ENCODE peak calls at places on chromosomes 1 and 21, in seven cellular contexts. Q is brain microvascular endothelial cell, P is esophagus muscularis mucosa, F is heart left ventricle, K is WERI-Rb-1, G is cardiac fibroblast, B is dorsolateral prefrontal cortex. U is an unnamed sample.

GRCh38 chr1:15180189-15180588 is 26.6 kb downstream of the TMEM51 start:
- DNase-seq in Q (no peak), P (no peak), F (no peak), K (no peak), G (no peak), B (peak), U (no peak)

GRCh38 chr1:212438831-212439237 is 6.1 kb downstream of the NENF start:
- DNase-seq in Q (no peak), P (no peak), F (no peak), K (no peak), G (no peak), B (no peak), U (no peak)

GRCh38 chr1:158200509-158200908 is 19.8 kb downstream of the CD1D start:
- DNase-seq in Q (no peak), P (no peak), F (no peak), K (no peak), G (no peak), B (no peak), U (no peak)

GRCh38 chr1:18940303-18941020 is 16.0 kb downstream of the IFFO2 start:
- DNase-seq in Q (no peak), P (no peak), F (no peak), K (no peak), G (peak), B (no peak), U (no peak)

GRCh38 chr1:21254335-21254951 is 35.8 kb downstream of the ECE1 start:
- DNase-seq in Q (no peak), P (no peak), F (peak), K (peak), G (peak), B (peak), U (no peak)

GRCh38 chr1:206685256-206685748 is 597 bp downstream of the MAPKAPK2 start:
- DNase-seq in Q (peak), P (no peak), F (peak), K (peak), G (peak), B (no peak), U (no peak)

GRCh38 chr1:29786791-29787732 is 550.7 kb downstream of the PTPRU start:
- DNase-seq in Q (no peak), P (peak), F (no peak), K (no peak), G (no peak), B (no peak), U (no peak)

GRCh38 chr1:210754931-210755670 is 378.8 kb downstream of the KCNH1 start:
- DNase-seq in Q (no peak), P (no peak), F (no peak), K (peak), G (no peak), B (peak), U (no peak)

GRCh38 chr1:119367332-119368124 is 1.1 kb upstream of the HAO2 start:
- DNase-seq in Q (no peak), P (no peak), F (no peak), K (no peak), G (peak), B (no peak), U (no peak)

GRCh38 chr1:56329970-56330369 is 249.4 kb downstream of the PLPP3 start:
- DNase-seq in Q (no peak), P (no peak), F (no peak), K (peak), G (no peak), B (no peak), U (no peak)

GRCh38 chr1:184315254-184315653 is 71.6 kb upstream of the C1orf21 start:
- DNase-seq in Q (no peak), P (no peak), F (no peak), K (no peak), G (peak), B (no peak), U (peak)

GRCh38 chr1:181015258-181015630 is 7.4 kb downstream of the STX6 start:
- DNase-seq in Q (no peak), P (no peak), F (no peak), K (no peak), G (no peak), B (no peak), U (no peak)

GRCh38 chr1:236753554-236753953 is 41.5 kb upstream of the MTR start:
- DNase-seq in Q (no peak), P (no peak), F (no peak), K (peak), G (peak), B (no peak), U (no peak)

GRCh38 chr1:220045356-220046051 is 801 bp downstream of the EPRS1 start:
- DNase-seq in Q (no peak), P (no peak), F (no peak), K (no peak), G (no peak), B (no peak), U (no peak)

GRCh38 chr21:16851054-16851453 is 661.8 kb upstream of the CXADR start:
- DNase-seq in Q (no peak), P (no peak), F (no peak), K (no peak), G (no peak), B (no peak), U (no peak)

GRCh38 chr1:154931940-154932487 is 4.5 kb downstream of the PMVK start:
- DNase-seq in Q (no peak), P (no peak), F (peak), K (no peak), G (no peak), B (no peak), U (no peak)

GRCh38 chr1:157725214-157725577 is 24.6 kb upstream of the FCRL3 start:
- DNase-seq in Q (no peak), P (no peak), F (no peak), K (no peak), G (no peak), B (no peak), U (no peak)

GRCh38 chr1:113072141-113072756 is 749 bp upstream of the LRIG2 start:
- DNase-seq in Q (no peak), P (no peak), F (no peak), K (no peak), G (no peak), B (no peak), U (no peak)

GRCh38 chr1:113074237-113074636 is 1.2 kb downstream of the LRIG2 start:
- DNase-seq in Q (no peak), P (no peak), F (no peak), K (no peak), G (no peak), B (no peak), U (no peak)

GRCh38 chr1:113073457-113073950 is 506 bp downstream of the LRIG2 start:
- DNase-seq in Q (peak), P (no peak), F (peak), K (peak), G (peak), B (no peak), U (no peak)

GRCh38 chr1:113072757-113073456 is at the start of gene LRIG2:
- DNase-seq in Q (peak), P (peak), F (peak), K (peak), G (peak), B (peak), U (peak)
- H3K4me3 ChIP-seq in Q (peak), P (peak), F (peak), K (peak), G (peak), B (peak), U (peak)

DNA sequence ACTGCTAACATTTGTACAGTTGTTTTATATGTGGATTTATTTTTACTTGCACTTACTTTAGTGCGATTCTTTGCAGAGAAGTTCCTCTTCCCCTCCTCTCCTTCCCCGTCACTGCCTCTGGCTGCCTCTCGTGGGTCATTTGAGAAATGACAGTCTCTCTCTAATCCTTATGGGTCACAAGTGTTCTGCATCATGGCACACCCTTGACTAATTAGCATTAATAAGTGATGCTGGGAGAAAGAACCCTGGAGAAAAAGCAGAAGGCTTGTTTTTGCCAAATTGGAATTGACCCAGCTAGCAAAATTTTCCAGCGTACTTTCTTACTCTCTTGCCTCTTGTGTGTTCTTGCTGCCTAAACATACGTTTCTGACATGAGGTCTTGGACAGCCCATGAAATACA is 301.2 kb downstream of the DUSP10 start:
- DNase-seq in Q (peak), P (no peak), F (peak), K (no peak), G (peak), B (no peak), U (no peak)
- TF ChIP-seq CTCF in Q (peak), P (no peak), F (no peak), K (peak), G (peak), B (no peak), U (no peak)

DNA sequence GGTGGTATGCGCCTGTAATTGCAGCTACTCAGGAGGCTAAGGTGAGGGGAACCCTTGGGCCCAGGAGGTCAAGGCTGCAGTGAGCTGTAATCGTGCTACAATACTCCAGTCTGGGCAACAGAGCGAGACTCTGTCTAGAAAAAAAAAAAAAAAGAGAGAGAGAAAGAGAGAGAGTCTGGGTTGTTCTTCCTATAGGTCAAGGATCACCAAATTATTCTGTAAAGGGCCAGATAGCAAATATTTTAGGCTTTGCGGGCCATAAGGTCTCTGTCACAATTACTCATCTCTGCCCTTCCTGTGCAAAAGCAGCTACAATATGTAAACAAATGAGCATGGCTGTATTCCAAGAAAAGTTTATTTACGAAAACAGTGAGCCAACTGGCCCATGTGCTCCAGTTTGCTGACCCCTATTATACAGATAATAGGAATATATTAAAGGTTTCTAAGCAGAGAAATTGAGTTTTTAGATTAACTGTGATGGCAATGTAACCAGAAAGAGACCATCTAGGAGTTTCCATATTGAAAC is 2.1 kb downstream of the SASS6 start:
- DNase-seq in Q (no peak), P (no peak), F (no peak), K (no peak), G (peak), B (no peak), U (no peak)
- H3K4me3 ChIP-seq in Q (no peak), P (no peak), F (no peak), K (no peak), G (no peak), B (no peak), U (no peak)

DNA sequence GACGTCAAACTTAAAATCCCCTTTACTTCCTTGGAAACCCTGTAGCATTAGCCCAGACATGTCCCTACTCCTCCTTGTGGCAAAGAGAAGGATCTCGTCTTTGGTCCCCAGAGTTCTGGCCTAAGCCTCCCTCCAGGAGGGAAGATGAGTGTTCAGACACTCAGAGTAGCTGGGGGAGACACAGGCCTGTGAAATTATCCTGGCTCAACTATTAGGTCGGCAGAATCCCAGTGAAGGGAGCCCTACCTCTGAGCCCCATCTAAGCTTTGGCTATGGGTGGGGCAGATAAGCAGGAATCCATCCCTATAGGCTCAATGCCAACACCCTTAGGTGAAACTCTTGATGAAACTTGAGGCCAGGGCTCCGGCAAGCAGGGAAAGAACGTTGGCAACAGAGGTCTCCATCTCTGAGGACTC is 1.7 kb upstream of the SFN start:
- DNase-seq in Q (peak), P (no peak), F (no peak), K (no peak), G (peak), B (no peak), U (no peak)
- TF ChIP-seq CTCF in Q (peak), P (no peak), F (no peak), K (peak), G (peak), B (no peak), U (peak)

GRCh38 chr1:182845379-182845778 is 6.2 kb downstream of the DHX9 start:
- DNase-seq in Q (no peak), P (no peak), F (no peak), K (no peak), G (no peak), B (no peak), U (no peak)

GRCh38 chr1:182845894-182846293 is 6.7 kb downstream of the DHX9 start:
- DNase-seq in Q (no peak), P (no peak), F (no peak), K (peak), G (no peak), B (no peak), U (no peak)

GRCh38 chr1:182842265-182842664 is 3.1 kb downstream of the DHX9 start:
- DNase-seq in Q (no peak), P (no peak), F (no peak), K (no peak), G (no peak), B (no peak), U (no peak)

GRCh38 chr1:182839209-182840065 is at the start of gene DHX9:
- DNase-seq in Q (peak), P (peak), F (peak), K (peak), G (peak), B (peak), U (no peak)

DNA sequence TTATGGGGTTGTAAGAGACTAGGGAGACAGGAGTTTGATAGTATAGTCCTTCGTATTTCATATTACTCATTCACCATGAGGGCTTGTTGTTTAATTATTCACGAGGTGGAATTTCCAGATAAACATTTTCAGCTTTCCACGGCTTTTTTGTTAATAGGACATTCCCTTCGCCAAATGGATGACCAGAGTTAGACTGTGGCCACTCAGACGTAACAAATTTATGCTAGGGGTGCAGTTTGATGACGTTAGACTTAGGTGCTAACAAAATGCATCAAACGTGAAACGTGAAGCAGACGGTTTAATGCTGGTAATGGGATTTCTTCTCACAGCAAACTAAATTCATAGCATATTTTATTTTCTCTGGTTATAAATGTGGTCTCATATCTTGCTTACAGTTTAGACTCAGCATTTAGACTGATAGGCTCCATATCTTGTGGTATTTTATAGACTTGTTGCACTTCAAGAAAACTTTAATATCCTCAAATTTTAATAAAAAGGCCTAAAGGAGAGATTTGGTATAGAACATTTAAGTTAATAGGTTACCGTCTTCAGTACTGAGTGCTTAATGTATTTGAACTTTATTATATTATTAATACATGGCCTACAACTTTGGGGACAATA is 2.3 kb downstream of the DHX9 start:
- DNase-seq in Q (peak), P (no peak), F (no peak), K (no peak), G (peak), B (no peak), U (no peak)
- H3K4me3 ChIP-seq in Q (peak), P (peak), F (peak), K (no peak), G (peak), B (peak), U (peak)

GRCh38 chr1:23554481-23555224 is 4.6 kb downstream of the ID3 start:
- DNase-seq in Q (peak), P (no peak), F (peak), K (peak), G (peak), B (peak), U (no peak)
- TF ChIP-seq CTCF in Q (peak), P (no peak), F (peak), K (peak), G (peak), B (peak), U (peak)

DNA sequence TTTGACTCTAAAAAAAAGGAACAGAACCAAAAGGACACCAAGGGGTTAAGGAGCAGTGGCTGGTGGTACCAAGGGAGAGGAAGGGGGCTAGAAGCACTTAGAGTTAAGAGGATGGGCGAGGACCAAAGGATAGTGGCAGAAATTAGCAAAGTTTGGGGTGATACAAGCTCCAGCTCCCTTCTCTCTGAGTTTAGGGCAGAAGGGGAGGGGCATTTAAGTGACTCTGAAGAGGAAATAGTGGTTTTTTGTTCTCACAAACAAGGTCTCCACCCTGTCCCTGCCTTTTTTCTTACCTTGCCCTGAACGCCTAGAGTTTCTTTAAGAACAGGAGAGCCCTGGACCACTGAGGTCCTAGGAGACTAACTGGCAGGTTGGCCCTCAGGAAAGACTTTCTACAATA is 3.3 kb downstream of the CDC42SE1 start:
- DNase-seq in Q (no peak), P (no peak), F (no peak), K (no peak), G (no peak), B (no peak), U (no peak)
- H3K4me3 ChIP-seq in Q (no peak), P (peak), F (peak), K (no peak), G (no peak), B (no peak), U (no peak)

GRCh38 chr1:3702528-3702927 is 49.7 kb upstream of the CCDC27 start:
- DNase-seq in Q (no peak), P (no peak), F (no peak), K (no peak), G (no peak), B (no peak), U (no peak)

GRCh38 chr1:3703786-3704396 is 48.4 kb upstream of the CCDC27 start:
- DNase-seq in Q (no peak), P (no peak), F (no peak), K (no peak), G (no peak), B (no peak), U (no peak)

GRCh38 chr1:3700631-3701030 is 48.3 kb downstream of the TP73 start:
- DNase-seq in Q (no peak), P (no peak), F (no peak), K (no peak), G (no peak), B (no peak), U (no peak)

GRCh38 chr1:3705341-3705950 is 46.8 kb upstream of the CCDC27 start:
- DNase-seq in Q (no peak), P (no peak), F (no peak), K (no peak), G (no peak), B (no peak), U (no peak)

DNA sequence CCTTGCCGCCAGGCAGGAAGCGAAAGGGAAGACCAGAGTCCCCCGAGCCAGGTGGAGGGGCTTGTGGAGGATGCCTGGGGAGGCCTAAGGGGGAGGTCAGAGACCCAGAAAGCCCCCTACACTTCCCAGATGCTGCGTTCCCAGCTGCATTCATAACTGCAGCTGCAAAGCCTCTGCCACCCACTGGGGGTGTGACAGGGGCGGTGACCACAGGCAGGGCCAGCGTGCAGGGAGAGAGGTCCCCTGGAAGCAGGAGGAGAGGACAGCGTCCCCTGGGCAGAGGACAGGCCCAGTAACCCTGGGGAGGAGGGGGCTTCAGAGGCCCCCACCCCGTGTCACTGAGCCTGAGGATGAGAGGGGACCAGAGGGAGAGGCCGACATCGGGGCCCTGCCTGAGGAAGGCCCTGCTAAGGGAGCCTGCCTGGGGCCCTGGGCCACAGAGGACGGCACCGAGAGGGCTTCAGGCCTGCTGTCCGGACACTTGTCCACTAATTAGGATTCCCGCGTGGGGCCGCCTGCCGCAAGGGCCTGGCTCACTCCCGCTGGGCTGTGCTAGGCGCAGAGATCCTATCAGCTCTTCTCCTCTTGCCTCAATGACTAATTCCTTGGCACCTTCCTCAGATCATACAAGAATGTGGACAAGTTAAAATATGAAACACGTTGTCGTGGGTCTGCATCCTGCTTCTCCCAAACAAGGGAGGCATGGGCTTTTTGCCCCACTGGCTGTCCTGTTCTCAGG is 49.1 kb upstream of the CCDC27 start:
- DNase-seq in Q (peak), P (no peak), F (no peak), K (no peak), G (peak), B (no peak), U (no peak)
- TF ChIP-seq CTCF in Q (peak), P (no peak), F (no peak), K (no peak), G (peak), B (no peak), U (no peak)

U was measured in AG04449.